ENCODE peak calls at places on chromosomes 13 and 19, in seven cellular contexts. M, N, L, S, F, X and O are unnamed samples.

GRCh38 chr13:60619461-60619860 is 222.4 kb downstream of the TDRD3 start:
- DNase-seq in F (no peak), X (no peak), S (no peak), L (no peak), N (no peak), M (no peak), O (no peak)

GRCh38 chr13:38872693-38873092 is 117.9 kb downstream of the STOML3 start:
- DNase-seq in S (peak), M (peak), N (peak), L (peak), F (peak), X (peak), O (no peak)

GRCh38 chr19:7699422-7700127 is 2.4 kb downstream of the FCER2 start:
- DNase-seq in M (no peak), X (no peak), N (no peak), S (no peak), L (no peak), F (no peak), O (no peak)

GRCh38 chr13:94599877-94600276 is 1.8 kb upstream of the GPR180 start:
- DNase-seq in F (no peak), L (no peak), S (no peak), N (no peak), X (no peak), M (no peak), O (no peak)

GRCh38 chr19:44847144-44848035 is 1.3 kb downstream of the NECTIN2 start:
- DNase-seq in N (no peak), L (no peak), F (peak), M (peak), S (peak), X (peak), O (peak)

GRCh38 chr13:32134241-32134801 is 102.7 kb downstream of the FRY start:
- DNase-seq in L (no peak), M (no peak), X (no peak), F (no peak), S (no peak), N (no peak), O (no peak)

GRCh38 chr13:109123971-109124370 is 494.6 kb downstream of the MYO16 start:
- DNase-seq in F (no peak), N (no peak), X (no peak), S (no peak), M (peak), L (peak), O (no peak)

GRCh38 chr13:29435125-29435911 is 160.2 kb downstream of the SLC7A1 start:
- DNase-seq in F (no peak), S (peak), L (no peak), X (no peak), N (no peak), M (peak), O (no peak)

GRCh38 chr19:31436121-31436776 is 87.0 kb upstream of the TSHZ3 start:
- DNase-seq in X (no peak), L (no peak), N (no peak), F (no peak), S (peak), M (no peak), O (no peak)

GRCh38 chr13:74070065-74070464 is 64.1 kb downstream of the KLF12 start:
- DNase-seq in N (no peak), M (no peak), F (no peak), L (peak), X (no peak), S (no peak), O (peak)

GRCh38 chr19:31969110-31969509 is 376.3 kb upstream of the ZNF507 start:
- DNase-seq in M (no peak), X (no peak), F (no peak), S (no peak), N (no peak), L (no peak), O (no peak)

GRCh38 chr19:14434157-14434501 is 1.0 kb downstream of the PKN1 start:
- DNase-seq in F (peak), N (no peak), S (no peak), M (no peak), X (peak), L (no peak), O (no peak)

GRCh38 chr19:36255316-36255715 is 40.4 kb downstream of the ZNF146 start:
- DNase-seq in X (no peak), S (no peak), M (no peak), N (no peak), L (no peak), F (no peak), O (no peak)

GRCh38 chr13:67366533-67366932 is 136.4 kb upstream of the PCDH9 start:
- DNase-seq in X (no peak), F (no peak), L (peak), S (no peak), M (no peak), N (no peak), O (no peak)

GRCh38 chr13:49022472-49023144 is 46.9 kb downstream of the FNDC3A start:
- DNase-seq in X (no peak), F (no peak), M (no peak), L (no peak), S (peak), N (no peak), O (no peak)